ENCODE peak calls at places on chromosome 14, in ten cellular contexts. T is nephron progenitor cell; J is activated effector memory CD4-positive, alpha-beta T cell treated with anti-CD3 and anti-CD28 coated beads, Interleukin-2, amount 50 U/mL, for 16 hours; I is cardiac muscle cell; Y is psoas muscle; K is lower leg skin; V is HFFc6; M is activated CD8-positive, alpha-beta memory T cell treated with anti-CD3 and anti-CD28 coated beads, Interleukin-2, amount 50 U/mL, for 48 hours; H is activated naive CD4-positive, alpha-beta T cell treated with anti-CD3 and anti-CD28 coated beads for 36 hours; L is activated CD4-positive, alpha-beta T cell treated with anti-CD3 and anti-CD28 coated beads, Interleukin-2, amount 10 ng/mL, durations not matched to agents 7 days and 5 days. A is an unnamed sample.

GRCh38 chr14:63761356-63762117 is 33.7 kb upstream of the SGPP1 start:
- DNase-seq in T (no peak), J (no peak), I (no peak), Y (no peak), K (no peak), V (no peak), M (no peak), H (no peak), L (no peak), A (no peak)

GRCh38 chr14:31084385-31084784 is 58.2 kb upstream of the STRN3 start:
- DNase-seq in T (peak), J (no peak), I (peak), Y (peak), K (peak), V (no peak), M (no peak), H (no peak), L (no peak), A (no peak)

GRCh38 chr14:54840798-54841197 is 61.8 kb downstream of the GCH1 start:
- DNase-seq in T (no peak), J (no peak), I (no peak), Y (no peak), K (no peak), V (no peak), M (no peak), H (peak), L (no peak), A (no peak)

GRCh38 chr14:92259613-92260357 is 63.2 kb upstream of the SLC24A4 start:
- DNase-seq in T (no peak), J (no peak), I (no peak), Y (no peak), K (no peak), V (no peak), M (no peak), H (no peak), L (no peak), A (no peak)

GRCh38 chr14:76867536-76868452 is 41.6 kb downstream of the LRRC74A start:
- DNase-seq in T (peak), J (peak), I (no peak), Y (peak), K (no peak), V (no peak), M (peak), H (peak), L (peak), A (no peak)

GRCh38 chr14:104091927-104092771 is 6.6 kb downstream of the ASPG start:
- DNase-seq in T (no peak), J (no peak), I (no peak), Y (peak), K (no peak), V (no peak), M (no peak), H (no peak), L (no peak), A (no peak)

GRCh38 chr14:55151601-55152000 is 22.5 kb downstream of the LGALS3 start:
- DNase-seq in T (no peak), J (no peak), I (no peak), Y (no peak), K (no peak), V (no peak), M (no peak), H (no peak), L (no peak), A (no peak)

GRCh38 chr14:101636081-101636560 is 74.8 kb downstream of the DIO3 start:
- DNase-seq in T (no peak), J (no peak), I (no peak), Y (no peak), K (peak), V (no peak), M (peak), H (peak), L (no peak), A (no peak)

GRCh38 chr14:61797304-61797703 is 35.1 kb downstream of the SNAPC1 start:
- DNase-seq in T (no peak), J (no peak), I (no peak), Y (no peak), K (no peak), V (no peak), M (no peak), H (no peak), L (no peak), A (no peak)

GRCh38 chr14:89283327-89284060 is 133.5 kb downstream of the FOXN3 start:
- DNase-seq in T (no peak), J (no peak), I (no peak), Y (no peak), K (no peak), V (no peak), M (peak), H (peak), L (peak), A (no peak)

GRCh38 chr14:96125536-96125935 is 79.1 kb upstream of the BDKRB2 start:
- DNase-seq in T (no peak), J (no peak), I (no peak), Y (no peak), K (no peak), V (no peak), M (no peak), H (no peak), L (no peak), A (no peak)

GRCh38 chr14:88986146-88986841 is 161.8 kb downstream of the TTC8 start:
- DNase-seq in T (no peak), J (no peak), I (no peak), Y (peak), K (no peak), V (peak), M (no peak), H (no peak), L (no peak), A (peak)

GRCh38 chr14:34053666-34054065 is 102.8 kb upstream of the EGLN3 start:
- DNase-seq in T (no peak), J (no peak), I (no peak), Y (peak), K (no peak), V (no peak), M (no peak), H (no peak), L (no peak), A (no peak)

GRCh38 chr14:91244501-91244901 is at the start of gene GPR68:
- DNase-seq in T (peak), J (peak), I (peak), Y (no peak), K (peak), V (peak), M (peak), H (peak), L (peak), A (no peak)

GRCh38 chr14:99259327-99259726 is 12.7 kb downstream of the BCL11B start:
- DNase-seq in T (no peak), J (peak), I (no peak), Y (no peak), K (peak), V (no peak), M (no peak), H (peak), L (peak), A (no peak)

GRCh38 chr14:103273847-103274615 is 60.0 kb upstream of the EIF5 start:
- DNase-seq in T (no peak), J (no peak), I (no peak), Y (no peak), K (peak), V (no peak), M (no peak), H (no peak), L (no peak), A (no peak)

GRCh38 chr14:37594916-37595808 is at the start of the genes FOXA1 and TTC6:
- DNase-seq in T (peak), J (peak), I (peak), Y (peak), K (no peak), V (no peak), M (peak), H (no peak), L (no peak), A (no peak)

GRCh38 chr14:96399405-96399804 is 7.5 kb downstream of the AK7 start:
- DNase-seq in T (no peak), J (no peak), I (no peak), Y (no peak), K (peak), V (no peak), M (no peak), H (no peak), L (no peak), A (no peak)